ENCODE peak calls at places on chromosomes 3 and 15, in six cellular contexts. Q is globus pallidus, C is HFFc6, H is progenitor cell of endocrine pancreas, A is left colon, V is NCI-H510A treated with DMSO at 0.1 percent for 48 hours. W is an unnamed sample.

GRCh38 chr3:188296761-188297689 is 143.1 kb downstream of the LPP start:
- DNase-seq in Q (no peak), C (peak), H (no peak), A (no peak), V (peak), W (peak)

GRCh38 chr3:12553921-12554391 is 2.9 kb upstream of the MKRN2 start:
- DNase-seq in Q (peak), C (peak), H (no peak), A (peak), V (peak), W (no peak)

GRCh38 chr3:38117748-38118420 is 19.0 kb downstream of the ACAA1 start:
- DNase-seq in Q (peak), C (peak), H (peak), A (peak), V (no peak), W (peak)

GRCh38 chr3:13276438-13277129 is 143.5 kb downstream of the NUP210 start:
- DNase-seq in Q (peak), C (no peak), H (no peak), A (no peak), V (no peak), W (no peak)

GRCh38 chr3:172626241-172626640 is 84.6 kb downstream of the NCEH1 start:
- DNase-seq in Q (no peak), C (peak), H (no peak), A (no peak), V (no peak), W (peak)

GRCh38 chr3:179608931-179609720 is 4.5 kb downstream of the NDUFB5 start:
- DNase-seq in Q (peak), C (no peak), H (no peak), A (no peak), V (no peak), W (no peak)

GRCh38 chr3:53040361-53040820 is 5.5 kb downstream of the SFMBT1 start:
- DNase-seq in Q (no peak), C (peak), H (no peak), A (no peak), V (no peak), W (no peak)

GRCh38 chr3:51828297-51828696 is 33.1 kb upstream of the IQCF2 start:
- DNase-seq in Q (no peak), C (no peak), H (no peak), A (no peak), V (no peak), W (no peak)

GRCh38 chr15:49421991-49422390 is 1.1 kb upstream of the FGF7 start:
- DNase-seq in Q (peak), C (peak), H (no peak), A (peak), V (peak), W (peak)

GRCh38 chr3:151568095-151568685 is 107.3 kb upstream of the IGSF10 start:
- DNase-seq in Q (no peak), C (no peak), H (no peak), A (no peak), V (no peak), W (no peak)

GRCh38 chr15:29044506-29044905 is 158.7 kb downstream of the APBA2 start:
- DNase-seq in Q (peak), C (no peak), H (no peak), A (no peak), V (no peak), W (peak)

GRCh38 chr15:100082761-100083402 is 258.9 kb downstream of the ADAMTS17 start:
- DNase-seq in Q (no peak), C (no peak), H (no peak), A (no peak), V (no peak), W (no peak)

GRCh38 chr3:152222327-152222726 is 46.4 kb upstream of the MBNL1 start:
- DNase-seq in Q (no peak), C (peak), H (no peak), A (no peak), V (no peak), W (no peak)

GRCh38 chr3:10515884-10516495 is 10.6 kb upstream of the ATP2B2 start:
- DNase-seq in Q (no peak), C (no peak), H (no peak), A (no peak), V (no peak), W (no peak)

GRCh38 chr3:14130230-14130629 is 5.4 kb downstream of the TMEM43 start:
- DNase-seq in Q (no peak), C (no peak), H (no peak), A (no peak), V (no peak), W (no peak)

GRCh38 chr15:42511010-42511396 is 15.6 kb downstream of the SNAP23 start:
- DNase-seq in Q (no peak), C (peak), H (no peak), A (no peak), V (no peak), W (peak)